ENCODE peak calls at places on chromosomes 7 and 10, in eight cellular contexts. One of them, this sample, is unnamed.

GRCh38 chr10:58179238-58179637 is 88.5 kb downstream of the IPMK start:
- DNase-seq in ovary: no peak
- DNase-seq in tibial nerve: no peak
- DNase-seq in gastrocnemius medialis: no peak
- DNase-seq in H1: no peak
- DNase-seq in uterus: no peak
- DNase-seq in IMR-90: peak; percentile 11
- DNase-seq in transverse colon: no peak
- DNase-seq in this sample: no peak

GRCh38 chr7:151138541-151138910 is 29.0 kb downstream of the GBX1 start:
- DNase-seq in ovary: no peak
- DNase-seq in tibial nerve: no peak
- DNase-seq in gastrocnemius medialis: no peak
- DNase-seq in H1: peak; percentile 69
- DNase-seq in uterus: no peak
- DNase-seq in IMR-90: no peak
- DNase-seq in transverse colon: peak; percentile 4
- DNase-seq in this sample: no peak

GRCh38 chr7:81232084-81232799 is 313.4 kb upstream of the SEMA3C start:
- DNase-seq in ovary: no peak
- DNase-seq in tibial nerve: no peak
- DNase-seq in gastrocnemius medialis: no peak
- DNase-seq in H1: no peak
- DNase-seq in uterus: no peak
- DNase-seq in IMR-90: no peak
- DNase-seq in transverse colon: peak; percentile 20
- DNase-seq in this sample: no peak

GRCh38 chr7:146698995-146699610 is 582.5 kb downstream of the CNTNAP2 start:
- DNase-seq in ovary: no peak
- DNase-seq in tibial nerve: no peak
- DNase-seq in gastrocnemius medialis: no peak
- DNase-seq in H1: no peak
- DNase-seq in uterus: no peak
- DNase-seq in IMR-90: no peak
- DNase-seq in transverse colon: no peak
- DNase-seq in this sample: no peak

GRCh38 chr10:75553550-75553949 is 122.1 kb downstream of the LRMDA start:
- DNase-seq in ovary: no peak
- DNase-seq in tibial nerve: no peak
- DNase-seq in gastrocnemius medialis: no peak
- DNase-seq in H1: no peak
- DNase-seq in uterus: no peak
- DNase-seq in IMR-90: no peak
- DNase-seq in transverse colon: no peak
- DNase-seq in this sample: no peak

GRCh38 chr7:5594616-5595544 is 171.2 kb upstream of the TNRC18 start:
- DNase-seq in ovary: peak; percentile 75
- DNase-seq in tibial nerve: no peak
- DNase-seq in gastrocnemius medialis: no peak
- DNase-seq in H1: peak; percentile 82
- DNase-seq in uterus: peak; percentile 48
- DNase-seq in IMR-90: peak; percentile 38
- DNase-seq in transverse colon: no peak
- DNase-seq in this sample: no peak

GRCh38 chr7:30390872-30391646 is 87.5 kb downstream of the NOD1 start:
- DNase-seq in ovary: no peak
- DNase-seq in tibial nerve: no peak
- DNase-seq in gastrocnemius medialis: no peak
- DNase-seq in H1: no peak
- DNase-seq in uterus: no peak
- DNase-seq in IMR-90: no peak
- DNase-seq in transverse colon: no peak
- DNase-seq in this sample: no peak

GRCh38 chr10:119489572-119490326 is 52.8 kb downstream of the RGS10 start:
- DNase-seq in ovary: peak; percentile 54
- DNase-seq in tibial nerve: no peak
- DNase-seq in gastrocnemius medialis: no peak
- DNase-seq in H1: peak; percentile 98
- DNase-seq in uterus: peak; percentile 51
- DNase-seq in IMR-90: no peak
- DNase-seq in transverse colon: peak; percentile 43
- DNase-seq in this sample: peak; percentile 43

GRCh38 chr10:14781763-14782162 is 7.1 kb upstream of the FAM107B start:
- DNase-seq in ovary: no peak
- DNase-seq in tibial nerve: no peak
- DNase-seq in gastrocnemius medialis: no peak
- DNase-seq in H1: no peak
- DNase-seq in uterus: no peak
- DNase-seq in IMR-90: no peak
- DNase-seq in transverse colon: no peak
- DNase-seq in this sample: no peak

GRCh38 chr7:46970486-46970885 is 611.4 kb downstream of the TNS3 start:
- DNase-seq in ovary: no peak
- DNase-seq in tibial nerve: no peak
- DNase-seq in gastrocnemius medialis: no peak
- DNase-seq in H1: no peak
- DNase-seq in uterus: no peak
- DNase-seq in IMR-90: no peak
- DNase-seq in transverse colon: no peak
- DNase-seq in this sample: no peak

GRCh38 chr7:44985033-44985695 is 6.3 kb upstream of the MYO1G start:
- DNase-seq in ovary: no peak
- DNase-seq in tibial nerve: no peak
- DNase-seq in gastrocnemius medialis: no peak
- DNase-seq in H1: no peak
- DNase-seq in uterus: no peak
- DNase-seq in IMR-90: no peak
- DNase-seq in transverse colon: no peak
- DNase-seq in this sample: no peak

GRCh38 chr10:6591668-6592067 is 11.6 kb upstream of the PRKCQ start:
- DNase-seq in ovary: no peak
- DNase-seq in tibial nerve: no peak
- DNase-seq in gastrocnemius medialis: no peak
- DNase-seq in H1: no peak
- DNase-seq in uterus: no peak
- DNase-seq in IMR-90: no peak
- DNase-seq in transverse colon: no peak
- DNase-seq in this sample: no peak
- TF ChIP-seq POLR2A in ovary: no peak
- TF ChIP-seq POLR2A in tibial nerve: no peak
- TF ChIP-seq POLR2A in gastrocnemius medialis: no peak
- TF ChIP-seq POLR2A in H1: no peak
- TF ChIP-seq POLR2A in uterus: no peak
- TF ChIP-seq POLR2A in IMR-90: no peak
- TF ChIP-seq POLR2A in transverse colon: no peak
- TF ChIP-seq POLR2A in this sample: no peak

GRCh38 chr7:11188529-11189310 is 215.0 kb downstream of the PHF14 start:
- DNase-seq in ovary: no peak
- DNase-seq in tibial nerve: no peak
- DNase-seq in gastrocnemius medialis: no peak
- DNase-seq in H1: no peak
- DNase-seq in uterus: no peak
- DNase-seq in IMR-90: no peak
- DNase-seq in transverse colon: no peak
- DNase-seq in this sample: no peak
- H3K4me1 ChIP-seq in ovary: peaks cover 7% of the 10 kb centered on the region
- H3K4me1 ChIP-seq in tibial nerve: no peaks in the 10 kb centered on the region
- H3K4me1 ChIP-seq in gastrocnemius medialis: no peaks in the 10 kb centered on the region
- H3K4me1 ChIP-seq in H1: peaks cover 5% of the 10 kb centered on the region
- H3K4me1 ChIP-seq in uterus: no peaks in the 10 kb centered on the region
- H3K4me1 ChIP-seq in IMR-90: peaks cover 4% of the 10 kb centered on the region
- H3K4me1 ChIP-seq in transverse colon: no peaks in the 10 kb centered on the region
- H3K4me1 ChIP-seq in this sample: no peaks in the 10 kb centered on the region

GRCh38 chr7:99947608-99948007 is 18.2 kb upstream of the GJC3 start:
- DNase-seq in ovary: no peak
- DNase-seq in tibial nerve: no peak
- DNase-seq in gastrocnemius medialis: no peak
- DNase-seq in H1: no peak
- DNase-seq in uterus: no peak
- DNase-seq in IMR-90: no peak
- DNase-seq in transverse colon: no peak
- DNase-seq in this sample: no peak

GRCh38 chr7:99944508-99945070 is 15.2 kb upstream of the GJC3 start:
- DNase-seq in ovary: no peak
- DNase-seq in tibial nerve: no peak
- DNase-seq in gastrocnemius medialis: no peak
- DNase-seq in H1: no peak
- DNase-seq in uterus: no peak
- DNase-seq in IMR-90: no peak
- DNase-seq in transverse colon: no peak
- DNase-seq in this sample: no peak

GRCh38 chr7:99955247-99955646 is 20.6 kb downstream of the AZGP1 start:
- DNase-seq in ovary: no peak
- DNase-seq in tibial nerve: no peak
- DNase-seq in gastrocnemius medialis: no peak
- DNase-seq in H1: no peak
- DNase-seq in uterus: no peak
- DNase-seq in IMR-90: no peak
- DNase-seq in transverse colon: no peak
- DNase-seq in this sample: no peak

GRCh38 chr7:99953649-99954048 is 22.2 kb downstream of the AZGP1 start:
- DNase-seq in ovary: no peak
- DNase-seq in tibial nerve: peak; percentile 20
- DNase-seq in gastrocnemius medialis: peak; percentile 26
- DNase-seq in H1: no peak
- DNase-seq in uterus: no peak
- DNase-seq in IMR-90: peak; percentile 2
- DNase-seq in transverse colon: no peak
- DNase-seq in this sample: peak; percentile 80

GRCh38 chr7:99949645-99950228 is 20.3 kb upstream of the GJC3 start:
- DNase-seq in ovary: no peak
- DNase-seq in tibial nerve: no peak
- DNase-seq in gastrocnemius medialis: no peak
- DNase-seq in H1: no peak
- DNase-seq in uterus: no peak
- DNase-seq in IMR-90: peak; percentile 6
- DNase-seq in transverse colon: no peak
- DNase-seq in this sample: no peak
- TF ChIP-seq CTCF in ovary: no peak
- TF ChIP-seq CTCF in tibial nerve: peak; percentile 32
- TF ChIP-seq CTCF in gastrocnemius medialis: no peak
- TF ChIP-seq CTCF in H1: peak; percentile 35
- TF ChIP-seq CTCF in uterus: no peak
- TF ChIP-seq CTCF in IMR-90: peak; percentile 37
- TF ChIP-seq CTCF in transverse colon: peak; percentile 20
- TF ChIP-seq CTCF in this sample: peak; percentile 58

DNA sequence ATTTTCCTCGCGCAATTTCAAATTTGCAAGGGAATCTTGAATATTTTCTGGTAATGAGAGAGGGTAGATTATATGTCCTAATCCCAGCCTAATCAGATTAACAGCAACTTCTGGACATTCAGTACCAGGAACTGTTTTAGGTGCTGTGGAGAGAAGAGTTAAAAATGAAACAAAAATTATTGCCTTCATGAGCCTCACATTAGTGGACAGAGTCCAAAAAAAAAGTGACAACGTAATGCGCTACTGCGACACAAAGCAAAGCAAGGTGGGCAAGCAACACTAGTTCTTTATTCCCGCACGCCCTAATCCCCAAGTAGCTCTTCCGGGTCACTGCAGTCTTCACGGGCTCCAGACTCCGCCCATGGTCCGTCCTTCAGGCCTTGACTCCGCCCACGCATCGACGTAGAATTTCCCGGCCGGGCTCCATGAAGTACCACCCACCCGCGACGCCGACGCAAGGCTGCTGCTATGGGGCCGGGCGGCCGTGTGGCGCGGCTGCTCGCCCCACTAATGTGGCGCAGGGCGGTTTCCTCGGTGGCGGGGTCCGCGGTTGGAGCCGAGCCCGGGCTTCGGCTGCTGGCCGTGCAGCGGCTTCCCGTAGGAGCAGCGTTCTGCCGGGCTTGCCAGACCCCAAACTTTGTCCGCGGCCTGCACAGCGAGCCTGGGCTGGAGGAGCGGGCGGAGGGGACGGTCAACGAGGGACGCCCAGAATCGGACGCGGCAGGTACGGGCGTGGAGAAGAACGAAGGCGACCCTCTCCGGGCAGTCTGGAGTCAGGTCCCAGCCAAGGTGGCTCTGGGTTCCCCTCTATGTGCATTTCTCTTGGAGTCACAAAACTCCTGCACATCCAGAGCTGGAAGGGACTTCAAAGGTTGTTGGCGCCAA is at the start of gene MALSU1:
- DNase-seq in ovary: peak; percentile 97
- DNase-seq in tibial nerve: peak; percentile 96
- DNase-seq in gastrocnemius medialis: peak; percentile 94
- DNase-seq in H1: peak; percentile 97
- DNase-seq in uterus: peak; percentile 96
- DNase-seq in IMR-90: peak; percentile 96
- DNase-seq in transverse colon: peak; percentile 98
- DNase-seq in this sample: peak; percentile 97
- TF ChIP-seq POLR2A in ovary: peak; percentile 96
- TF ChIP-seq POLR2A in tibial nerve: peak; percentile 83
- TF ChIP-seq POLR2A in gastrocnemius medialis: peak; percentile 90
- TF ChIP-seq POLR2A in H1: peak; percentile 89
- TF ChIP-seq POLR2A in uterus: peak; percentile 86
- TF ChIP-seq POLR2A in IMR-90: peak; percentile 71
- TF ChIP-seq POLR2A in transverse colon: peak; percentile 88
- TF ChIP-seq POLR2A in this sample: peak; percentile 93